ENCODE peak calls at places on chromosomes 7 and 10, in nine cellular contexts. One of them, this sample, is unnamed.

GRCh38 chr10:111072232-111072631 is 4.6 kb upstream of the ADRA2A start:
- DNase-seq in nucleus accumbens: no peak
- DNase-seq in tibial artery: no peak
- DNase-seq in midbrain: no peak
- DNase-seq in progenitor cell of endocrine pancreas: no peak
- DNase-seq in CD4-positive, alpha-beta memory T cell: no peak
- DNase-seq in EL: no peak
- DNase-seq in upper lobe of right lung: no peak
- DNase-seq in pons: no peak
- DNase-seq in this sample: no peak

GRCh38 chr7:135769403-135769802 is 20.8 kb upstream of the FAM180A start:
- DNase-seq in nucleus accumbens: no peak
- DNase-seq in tibial artery: no peak
- DNase-seq in midbrain: peak
- DNase-seq in progenitor cell of endocrine pancreas: no peak
- DNase-seq in CD4-positive, alpha-beta memory T cell: no peak
- DNase-seq in EL: no peak
- DNase-seq in upper lobe of right lung: no peak
- DNase-seq in pons: peak
- DNase-seq in this sample: no peak

GRCh38 chr10:68156373-68157185 is 47.3 kb downstream of the MYPN start:
- DNase-seq in nucleus accumbens: no peak
- DNase-seq in tibial artery: no peak
- DNase-seq in midbrain: peak
- DNase-seq in progenitor cell of endocrine pancreas: no peak
- DNase-seq in CD4-positive, alpha-beta memory T cell: peak
- DNase-seq in EL: peak
- DNase-seq in upper lobe of right lung: no peak
- DNase-seq in pons: peak
- DNase-seq in this sample: peak

GRCh38 chr7:138235207-138235606 is 158.9 kb downstream of the AKR1D1 start:
- DNase-seq in nucleus accumbens: no peak
- DNase-seq in tibial artery: no peak
- DNase-seq in midbrain: no peak
- DNase-seq in progenitor cell of endocrine pancreas: no peak
- DNase-seq in CD4-positive, alpha-beta memory T cell: no peak
- DNase-seq in EL: no peak
- DNase-seq in upper lobe of right lung: no peak
- DNase-seq in pons: no peak
- DNase-seq in this sample: no peak

GRCh38 chr10:81026597-81026996 is 488.9 kb downstream of the SH2D4B start:
- DNase-seq in nucleus accumbens: no peak
- DNase-seq in tibial artery: no peak
- DNase-seq in midbrain: no peak
- DNase-seq in progenitor cell of endocrine pancreas: no peak
- DNase-seq in CD4-positive, alpha-beta memory T cell: no peak
- DNase-seq in EL: no peak
- DNase-seq in upper lobe of right lung: no peak
- DNase-seq in pons: no peak
- DNase-seq in this sample: no peak

GRCh38 chr7:44490351-44491200 is at the start of gene NUDCD3:
- DNase-seq in nucleus accumbens: peak
- DNase-seq in tibial artery: peak
- DNase-seq in midbrain: peak
- DNase-seq in progenitor cell of endocrine pancreas: peak
- DNase-seq in CD4-positive, alpha-beta memory T cell: peak
- DNase-seq in EL: peak
- DNase-seq in upper lobe of right lung: peak
- DNase-seq in pons: peak
- DNase-seq in this sample: peak

GRCh38 chr10:29555091-29555745 is 79.6 kb downstream of the SVIL start:
- DNase-seq in nucleus accumbens: no peak
- DNase-seq in tibial artery: no peak
- DNase-seq in midbrain: no peak
- DNase-seq in progenitor cell of endocrine pancreas: no peak
- DNase-seq in CD4-positive, alpha-beta memory T cell: no peak
- DNase-seq in EL: no peak
- DNase-seq in upper lobe of right lung: no peak
- DNase-seq in pons: no peak
- DNase-seq in this sample: no peak

GRCh38 chr7:919114-919442 is 35.4 kb downstream of the ADAP1 start:
- DNase-seq in nucleus accumbens: no peak
- DNase-seq in tibial artery: peak
- DNase-seq in midbrain: no peak
- DNase-seq in progenitor cell of endocrine pancreas: no peak
- DNase-seq in CD4-positive, alpha-beta memory T cell: no peak
- DNase-seq in EL: no peak
- DNase-seq in upper lobe of right lung: peak
- DNase-seq in pons: no peak
- DNase-seq in this sample: peak

GRCh38 chr7:149714910-149715471 is 58.4 kb downstream of the ZNF467 start:
- DNase-seq in nucleus accumbens: no peak
- DNase-seq in tibial artery: no peak
- DNase-seq in midbrain: no peak
- DNase-seq in progenitor cell of endocrine pancreas: no peak
- DNase-seq in CD4-positive, alpha-beta memory T cell: peak
- DNase-seq in EL: no peak
- DNase-seq in upper lobe of right lung: peak
- DNase-seq in pons: no peak
- DNase-seq in this sample: peak

GRCh38 chr10:123380491-123381085 is 226.4 kb downstream of the BUB3 start:
- DNase-seq in nucleus accumbens: no peak
- DNase-seq in tibial artery: no peak
- DNase-seq in midbrain: peak
- DNase-seq in progenitor cell of endocrine pancreas: no peak
- DNase-seq in CD4-positive, alpha-beta memory T cell: no peak
- DNase-seq in EL: peak
- DNase-seq in upper lobe of right lung: no peak
- DNase-seq in pons: peak
- DNase-seq in this sample: no peak

GRCh38 chr7:33744293-33744692 is 161.0 kb upstream of the BMPER start:
- DNase-seq in nucleus accumbens: no peak
- DNase-seq in tibial artery: no peak
- DNase-seq in midbrain: no peak
- DNase-seq in progenitor cell of endocrine pancreas: no peak
- DNase-seq in CD4-positive, alpha-beta memory T cell: no peak
- DNase-seq in EL: peak
- DNase-seq in upper lobe of right lung: no peak
- DNase-seq in pons: no peak
- DNase-seq in this sample: no peak

GRCh38 chr10:88651131-88651541 is 13.1 kb upstream of the LIPF start:
- DNase-seq in nucleus accumbens: no peak
- DNase-seq in tibial artery: no peak
- DNase-seq in midbrain: no peak
- DNase-seq in progenitor cell of endocrine pancreas: no peak
- DNase-seq in CD4-positive, alpha-beta memory T cell: no peak
- DNase-seq in EL: peak
- DNase-seq in upper lobe of right lung: no peak
- DNase-seq in pons: no peak
- DNase-seq in this sample: no peak

GRCh38 chr7:51242007-51242691 is 74.5 kb downstream of the COBL start:
- DNase-seq in nucleus accumbens: no peak
- DNase-seq in tibial artery: no peak
- DNase-seq in midbrain: no peak
- DNase-seq in progenitor cell of endocrine pancreas: no peak
- DNase-seq in CD4-positive, alpha-beta memory T cell: no peak
- DNase-seq in EL: no peak
- DNase-seq in upper lobe of right lung: no peak
- DNase-seq in pons: no peak
- DNase-seq in this sample: no peak

GRCh38 chr7:50612704-50613103 is 47.5 kb upstream of the DDC start:
- DNase-seq in nucleus accumbens: no peak
- DNase-seq in tibial artery: no peak
- DNase-seq in midbrain: no peak
- DNase-seq in progenitor cell of endocrine pancreas: no peak
- DNase-seq in CD4-positive, alpha-beta memory T cell: no peak
- DNase-seq in EL: no peak
- DNase-seq in upper lobe of right lung: no peak
- DNase-seq in pons: no peak
- DNase-seq in this sample: no peak

GRCh38 chr10:78605800-78606350 is 462.9 kb upstream of the ZMIZ1 start:
- DNase-seq in nucleus accumbens: no peak
- DNase-seq in tibial artery: no peak
- DNase-seq in midbrain: no peak
- DNase-seq in progenitor cell of endocrine pancreas: no peak
- DNase-seq in CD4-positive, alpha-beta memory T cell: no peak
- DNase-seq in EL: peak
- DNase-seq in upper lobe of right lung: no peak
- DNase-seq in pons: no peak
- DNase-seq in this sample: no peak

GRCh38 chr10:116961305-116962251 is 43.4 kb downstream of the SHTN1 start:
- DNase-seq in nucleus accumbens: no peak
- DNase-seq in tibial artery: no peak
- DNase-seq in midbrain: peak
- DNase-seq in progenitor cell of endocrine pancreas: no peak
- DNase-seq in CD4-positive, alpha-beta memory T cell: no peak
- DNase-seq in EL: no peak
- DNase-seq in upper lobe of right lung: no peak
- DNase-seq in pons: peak
- DNase-seq in this sample: no peak

This sample was measured in sigmoid colon.